ENCODE peak calls at places on chromosomes 12 and 14, in six cellular contexts. One of them, this sample, is unnamed.

GRCh38 chr12:32211066-32211768 is 104.6 kb downstream of the BICD1 start:
- DNase-seq in activated effector memory CD4-positive, alpha-beta T cell treated with anti-CD3 and anti-CD28 coated beads, Interleukin-2, amount 50 U/mL, for 16 hours: no peak
- DNase-seq in mesendoderm: no peak
- DNase-seq in NCI-H2029 treated with DMSO at 0.1 percent for 48 hours: no peak
- DNase-seq in AG09319: no peak
- DNase-seq in activated T-cell treated with anti-CD3 and anti-CD28 coated beads, Interleukin-2, amount 50 U/mL, for 72 hours: no peak
- DNase-seq in this sample: no peak

GRCh38 chr14:27573018-27573417 is 975.2 kb upstream of the NOVA1 start:
- DNase-seq in NCI-H2029 treated with DMSO at 0.1 percent for 48 hours: no peak
- DNase-seq in activated T-cell treated with anti-CD3 and anti-CD28 coated beads, Interleukin-2, amount 50 U/mL, for 72 hours: no peak
- DNase-seq in AG09319: no peak
- DNase-seq in mesendoderm: no peak
- DNase-seq in activated effector memory CD4-positive, alpha-beta T cell treated with anti-CD3 and anti-CD28 coated beads, Interleukin-2, amount 50 U/mL, for 16 hours: peak; percentile 58
- DNase-seq in this sample: no peak

GRCh38 chr14:99143793-99144192 is 128.2 kb downstream of the BCL11B start:
- DNase-seq in activated T-cell treated with anti-CD3 and anti-CD28 coated beads, Interleukin-2, amount 50 U/mL, for 72 hours: no peak
- DNase-seq in AG09319: no peak
- DNase-seq in NCI-H2029 treated with DMSO at 0.1 percent for 48 hours: no peak
- DNase-seq in mesendoderm: peak; percentile 98
- DNase-seq in activated effector memory CD4-positive, alpha-beta T cell treated with anti-CD3 and anti-CD28 coated beads, Interleukin-2, amount 50 U/mL, for 16 hours: no peak
- DNase-seq in this sample: peak; percentile 69

GRCh38 chr14:100297320-100298300 is 8.6 kb downstream of the SLC25A29 start:
- DNase-seq in activated effector memory CD4-positive, alpha-beta T cell treated with anti-CD3 and anti-CD28 coated beads, Interleukin-2, amount 50 U/mL, for 16 hours: no peak
- DNase-seq in AG09319: no peak
- DNase-seq in activated T-cell treated with anti-CD3 and anti-CD28 coated beads, Interleukin-2, amount 50 U/mL, for 72 hours: no peak
- DNase-seq in NCI-H2029 treated with DMSO at 0.1 percent for 48 hours: no peak
- DNase-seq in mesendoderm: no peak
- DNase-seq in this sample: no peak

GRCh38 chr12:9792961-9793617 is 32.4 kb upstream of the CD69 start:
- DNase-seq in NCI-H2029 treated with DMSO at 0.1 percent for 48 hours: no peak
- DNase-seq in mesendoderm: no peak
- DNase-seq in activated T-cell treated with anti-CD3 and anti-CD28 coated beads, Interleukin-2, amount 50 U/mL, for 72 hours: peak; percentile 45
- DNase-seq in AG09319: no peak
- DNase-seq in activated effector memory CD4-positive, alpha-beta T cell treated with anti-CD3 and anti-CD28 coated beads, Interleukin-2, amount 50 U/mL, for 16 hours: no peak
- DNase-seq in this sample: no peak

GRCh38 chr12:15540469-15540872 is 218.2 kb downstream of the PTPRO start:
- DNase-seq in mesendoderm: no peak
- DNase-seq in NCI-H2029 treated with DMSO at 0.1 percent for 48 hours: no peak
- DNase-seq in activated T-cell treated with anti-CD3 and anti-CD28 coated beads, Interleukin-2, amount 50 U/mL, for 72 hours: no peak
- DNase-seq in AG09319: peak; percentile 11
- DNase-seq in activated effector memory CD4-positive, alpha-beta T cell treated with anti-CD3 and anti-CD28 coated beads, Interleukin-2, amount 50 U/mL, for 16 hours: no peak
- DNase-seq in this sample: no peak

GRCh38 chr12:11716794-11717532 is 67.5 kb downstream of the ETV6 start:
- DNase-seq in activated T-cell treated with anti-CD3 and anti-CD28 coated beads, Interleukin-2, amount 50 U/mL, for 72 hours: no peak
- DNase-seq in NCI-H2029 treated with DMSO at 0.1 percent for 48 hours: no peak
- DNase-seq in AG09319: no peak
- DNase-seq in activated effector memory CD4-positive, alpha-beta T cell treated with anti-CD3 and anti-CD28 coated beads, Interleukin-2, amount 50 U/mL, for 16 hours: no peak
- DNase-seq in mesendoderm: no peak
- DNase-seq in this sample: no peak

GRCh38 chr12:106527356-106527755 is 55.4 kb upstream of the RFX4 start:
- DNase-seq in activated effector memory CD4-positive, alpha-beta T cell treated with anti-CD3 and anti-CD28 coated beads, Interleukin-2, amount 50 U/mL, for 16 hours: no peak
- DNase-seq in mesendoderm: peak; percentile 10
- DNase-seq in activated T-cell treated with anti-CD3 and anti-CD28 coated beads, Interleukin-2, amount 50 U/mL, for 72 hours: no peak
- DNase-seq in NCI-H2029 treated with DMSO at 0.1 percent for 48 hours: no peak
- DNase-seq in AG09319: no peak
- DNase-seq in this sample: no peak

GRCh38 chr12:25311501-25311900 is 60.8 kb upstream of the KRAS start:
- DNase-seq in mesendoderm: no peak
- DNase-seq in NCI-H2029 treated with DMSO at 0.1 percent for 48 hours: no peak
- DNase-seq in activated effector memory CD4-positive, alpha-beta T cell treated with anti-CD3 and anti-CD28 coated beads, Interleukin-2, amount 50 U/mL, for 16 hours: no peak
- DNase-seq in AG09319: no peak
- DNase-seq in activated T-cell treated with anti-CD3 and anti-CD28 coated beads, Interleukin-2, amount 50 U/mL, for 72 hours: no peak
- DNase-seq in this sample: no peak

GRCh38 chr14:65927871-65928270 is 515.3 kb downstream of the FUT8 start:
- DNase-seq in activated effector memory CD4-positive, alpha-beta T cell treated with anti-CD3 and anti-CD28 coated beads, Interleukin-2, amount 50 U/mL, for 16 hours: peak; percentile 87
- DNase-seq in NCI-H2029 treated with DMSO at 0.1 percent for 48 hours: peak; percentile 41
- DNase-seq in AG09319: no peak
- DNase-seq in mesendoderm: peak; percentile 85
- DNase-seq in activated T-cell treated with anti-CD3 and anti-CD28 coated beads, Interleukin-2, amount 50 U/mL, for 72 hours: peak; percentile 83
- DNase-seq in this sample: no peak

GRCh38 chr12:64997858-64998257 is 123.2 kb downstream of the WIF1 start:
- DNase-seq in NCI-H2029 treated with DMSO at 0.1 percent for 48 hours: no peak
- DNase-seq in AG09319: no peak
- DNase-seq in activated effector memory CD4-positive, alpha-beta T cell treated with anti-CD3 and anti-CD28 coated beads, Interleukin-2, amount 50 U/mL, for 16 hours: no peak
- DNase-seq in activated T-cell treated with anti-CD3 and anti-CD28 coated beads, Interleukin-2, amount 50 U/mL, for 72 hours: no peak
- DNase-seq in mesendoderm: no peak
- DNase-seq in this sample: no peak

GRCh38 chr14:37417151-37417550 is 177.9 kb downstream of the FOXA1 start:
- DNase-seq in activated effector memory CD4-positive, alpha-beta T cell treated with anti-CD3 and anti-CD28 coated beads, Interleukin-2, amount 50 U/mL, for 16 hours: no peak
- DNase-seq in NCI-H2029 treated with DMSO at 0.1 percent for 48 hours: no peak
- DNase-seq in mesendoderm: no peak
- DNase-seq in activated T-cell treated with anti-CD3 and anti-CD28 coated beads, Interleukin-2, amount 50 U/mL, for 72 hours: no peak
- DNase-seq in AG09319: no peak
- DNase-seq in this sample: no peak

GRCh38 chr12:81212996-81213696 is 135.3 kb downstream of the ACSS3 start:
- DNase-seq in NCI-H2029 treated with DMSO at 0.1 percent for 48 hours: no peak
- DNase-seq in activated effector memory CD4-positive, alpha-beta T cell treated with anti-CD3 and anti-CD28 coated beads, Interleukin-2, amount 50 U/mL, for 16 hours: no peak
- DNase-seq in mesendoderm: no peak
- DNase-seq in activated T-cell treated with anti-CD3 and anti-CD28 coated beads, Interleukin-2, amount 50 U/mL, for 72 hours: no peak
- DNase-seq in AG09319: no peak
- DNase-seq in this sample: no peak

GRCh38 chr12:45913631-45914030 is 76.7 kb downstream of the SCAF11 start:
- DNase-seq in AG09319: no peak
- DNase-seq in activated T-cell treated with anti-CD3 and anti-CD28 coated beads, Interleukin-2, amount 50 U/mL, for 72 hours: no peak
- DNase-seq in activated effector memory CD4-positive, alpha-beta T cell treated with anti-CD3 and anti-CD28 coated beads, Interleukin-2, amount 50 U/mL, for 16 hours: no peak
- DNase-seq in NCI-H2029 treated with DMSO at 0.1 percent for 48 hours: no peak
- DNase-seq in mesendoderm: no peak
- DNase-seq in this sample: no peak

GRCh38 chr12:27780612-27781408 is 774 bp upstream of the MANSC4 start:
- DNase-seq in mesendoderm: peak; percentile 66
- DNase-seq in AG09319: no peak
- DNase-seq in activated T-cell treated with anti-CD3 and anti-CD28 coated beads, Interleukin-2, amount 50 U/mL, for 72 hours: peak; percentile 14
- DNase-seq in NCI-H2029 treated with DMSO at 0.1 percent for 48 hours: peak; percentile 41
- DNase-seq in activated effector memory CD4-positive, alpha-beta T cell treated with anti-CD3 and anti-CD28 coated beads, Interleukin-2, amount 50 U/mL, for 16 hours: no peak
- DNase-seq in this sample: peak; percentile 99

GRCh38 chr12:83086023-83086422 is 399.3 kb downstream of the TMTC2 start:
- DNase-seq in AG09319: no peak
- DNase-seq in mesendoderm: no peak
- DNase-seq in NCI-H2029 treated with DMSO at 0.1 percent for 48 hours: no peak
- DNase-seq in activated effector memory CD4-positive, alpha-beta T cell treated with anti-CD3 and anti-CD28 coated beads, Interleukin-2, amount 50 U/mL, for 16 hours: no peak
- DNase-seq in activated T-cell treated with anti-CD3 and anti-CD28 coated beads, Interleukin-2, amount 50 U/mL, for 72 hours: no peak
- DNase-seq in this sample: no peak

GRCh38 chr12:71371132-71371531 is 68.5 kb upstream of the LGR5 start:
- DNase-seq in activated T-cell treated with anti-CD3 and anti-CD28 coated beads, Interleukin-2, amount 50 U/mL, for 72 hours: no peak
- DNase-seq in NCI-H2029 treated with DMSO at 0.1 percent for 48 hours: no peak
- DNase-seq in activated effector memory CD4-positive, alpha-beta T cell treated with anti-CD3 and anti-CD28 coated beads, Interleukin-2, amount 50 U/mL, for 16 hours: no peak
- DNase-seq in mesendoderm: peak; percentile 28
- DNase-seq in AG09319: no peak
- DNase-seq in this sample: no peak

GRCh38 chr12:88782357-88782756 is 202.1 kb upstream of the KITLG start:
- DNase-seq in activated T-cell treated with anti-CD3 and anti-CD28 coated beads, Interleukin-2, amount 50 U/mL, for 72 hours: no peak
- DNase-seq in activated effector memory CD4-positive, alpha-beta T cell treated with anti-CD3 and anti-CD28 coated beads, Interleukin-2, amount 50 U/mL, for 16 hours: no peak
- DNase-seq in NCI-H2029 treated with DMSO at 0.1 percent for 48 hours: no peak
- DNase-seq in AG09319: no peak
- DNase-seq in mesendoderm: no peak
- DNase-seq in this sample: no peak

GRCh38 chr12:42385341-42385841 is 59.4 kb downstream of the PPHLN1 start:
- DNase-seq in mesendoderm: no peak
- DNase-seq in activated effector memory CD4-positive, alpha-beta T cell treated with anti-CD3 and anti-CD28 coated beads, Interleukin-2, amount 50 U/mL, for 16 hours: no peak
- DNase-seq in activated T-cell treated with anti-CD3 and anti-CD28 coated beads, Interleukin-2, amount 50 U/mL, for 72 hours: no peak
- DNase-seq in NCI-H2029 treated with DMSO at 0.1 percent for 48 hours: no peak
- DNase-seq in AG09319: no peak
- DNase-seq in this sample: no peak

GRCh38 chr12:40058721-40059190 is 47.1 kb downstream of the SLC2A13 start:
- DNase-seq in mesendoderm: no peak
- DNase-seq in AG09319: no peak
- DNase-seq in activated effector memory CD4-positive, alpha-beta T cell treated with anti-CD3 and anti-CD28 coated beads, Interleukin-2, amount 50 U/mL, for 16 hours: no peak
- DNase-seq in activated T-cell treated with anti-CD3 and anti-CD28 coated beads, Interleukin-2, amount 50 U/mL, for 72 hours: no peak
- DNase-seq in NCI-H2029 treated with DMSO at 0.1 percent for 48 hours: no peak
- DNase-seq in this sample: peak; percentile 16

GRCh38 chr12:105337391-105337790 is 6.9 kb downstream of the C12orf75 start:
- DNase-seq in NCI-H2029 treated with DMSO at 0.1 percent for 48 hours: no peak
- DNase-seq in activated T-cell treated with anti-CD3 and anti-CD28 coated beads, Interleukin-2, amount 50 U/mL, for 72 hours: no peak
- DNase-seq in mesendoderm: peak; percentile 52
- DNase-seq in AG09319: no peak
- DNase-seq in activated effector memory CD4-positive, alpha-beta T cell treated with anti-CD3 and anti-CD28 coated beads, Interleukin-2, amount 50 U/mL, for 16 hours: no peak
- DNase-seq in this sample: no peak

GRCh38 chr12:125125271-125125670 is 60.0 kb downstream of the AACS start:
- DNase-seq in activated effector memory CD4-positive, alpha-beta T cell treated with anti-CD3 and anti-CD28 coated beads, Interleukin-2, amount 50 U/mL, for 16 hours: no peak
- DNase-seq in NCI-H2029 treated with DMSO at 0.1 percent for 48 hours: no peak
- DNase-seq in activated T-cell treated with anti-CD3 and anti-CD28 coated beads, Interleukin-2, amount 50 U/mL, for 72 hours: no peak
- DNase-seq in AG09319: no peak
- DNase-seq in mesendoderm: no peak
- DNase-seq in this sample: no peak

GRCh38 chr14:52007637-52008036 is 18.3 kb downstream of the RTRAF start:
- DNase-seq in NCI-H2029 treated with DMSO at 0.1 percent for 48 hours: no peak
- DNase-seq in mesendoderm: no peak
- DNase-seq in activated effector memory CD4-positive, alpha-beta T cell treated with anti-CD3 and anti-CD28 coated beads, Interleukin-2, amount 50 U/mL, for 16 hours: no peak
- DNase-seq in AG09319: no peak
- DNase-seq in activated T-cell treated with anti-CD3 and anti-CD28 coated beads, Interleukin-2, amount 50 U/mL, for 72 hours: no peak
- DNase-seq in this sample: no peak

GRCh38 chr14:104301731-104302460 is 163.5 kb downstream of the KIF26A start:
- DNase-seq in mesendoderm: no peak
- DNase-seq in NCI-H2029 treated with DMSO at 0.1 percent for 48 hours: no peak
- DNase-seq in activated effector memory CD4-positive, alpha-beta T cell treated with anti-CD3 and anti-CD28 coated beads, Interleukin-2, amount 50 U/mL, for 16 hours: no peak
- DNase-seq in AG09319: no peak
- DNase-seq in activated T-cell treated with anti-CD3 and anti-CD28 coated beads, Interleukin-2, amount 50 U/mL, for 72 hours: no peak
- DNase-seq in this sample: no peak

GRCh38 chr14:50999726-51000125 is 55.4 kb upstream of the PYGL start:
- DNase-seq in AG09319: no peak
- DNase-seq in NCI-H2029 treated with DMSO at 0.1 percent for 48 hours: no peak
- DNase-seq in mesendoderm: no peak
- DNase-seq in activated T-cell treated with anti-CD3 and anti-CD28 coated beads, Interleukin-2, amount 50 U/mL, for 72 hours: no peak
- DNase-seq in activated effector memory CD4-positive, alpha-beta T cell treated with anti-CD3 and anti-CD28 coated beads, Interleukin-2, amount 50 U/mL, for 16 hours: no peak
- DNase-seq in this sample: no peak

GRCh38 chr12:41288188-41288811 is 100.2 kb downstream of the PDZRN4 start:
- DNase-seq in AG09319: no peak
- DNase-seq in activated T-cell treated with anti-CD3 and anti-CD28 coated beads, Interleukin-2, amount 50 U/mL, for 72 hours: no peak
- DNase-seq in mesendoderm: no peak
- DNase-seq in activated effector memory CD4-positive, alpha-beta T cell treated with anti-CD3 and anti-CD28 coated beads, Interleukin-2, amount 50 U/mL, for 16 hours: no peak
- DNase-seq in NCI-H2029 treated with DMSO at 0.1 percent for 48 hours: peak; percentile 87
- DNase-seq in this sample: peak; percentile 100

GRCh38 chr14:91338369-91338768 is 79.3 kb downstream of the CCDC88C start:
- DNase-seq in mesendoderm: no peak
- DNase-seq in activated T-cell treated with anti-CD3 and anti-CD28 coated beads, Interleukin-2, amount 50 U/mL, for 72 hours: no peak
- DNase-seq in AG09319: no peak
- DNase-seq in activated effector memory CD4-positive, alpha-beta T cell treated with anti-CD3 and anti-CD28 coated beads, Interleukin-2, amount 50 U/mL, for 16 hours: no peak
- DNase-seq in NCI-H2029 treated with DMSO at 0.1 percent for 48 hours: no peak
- DNase-seq in this sample: no peak

GRCh38 chr12:11397366-11397765 is 2.0 kb upstream of the PRB2 start:
- DNase-seq in AG09319: no peak
- DNase-seq in activated effector memory CD4-positive, alpha-beta T cell treated with anti-CD3 and anti-CD28 coated beads, Interleukin-2, amount 50 U/mL, for 16 hours: no peak
- DNase-seq in activated T-cell treated with anti-CD3 and anti-CD28 coated beads, Interleukin-2, amount 50 U/mL, for 72 hours: no peak
- DNase-seq in mesendoderm: peak; percentile 82
- DNase-seq in NCI-H2029 treated with DMSO at 0.1 percent for 48 hours: no peak
- DNase-seq in this sample: no peak

GRCh38 chr12:111411187-111411764 is 5.6 kb downstream of the SH2B3 start:
- DNase-seq in activated effector memory CD4-positive, alpha-beta T cell treated with anti-CD3 and anti-CD28 coated beads, Interleukin-2, amount 50 U/mL, for 16 hours: no peak
- DNase-seq in NCI-H2029 treated with DMSO at 0.1 percent for 48 hours: no peak
- DNase-seq in mesendoderm: no peak
- DNase-seq in activated T-cell treated with anti-CD3 and anti-CD28 coated beads, Interleukin-2, amount 50 U/mL, for 72 hours: no peak
- DNase-seq in AG09319: no peak
- DNase-seq in this sample: no peak

GRCh38 chr12:128259556-128260070 is 7.4 kb upstream of the TMEM132C start:
- DNase-seq in AG09319: no peak
- DNase-seq in activated T-cell treated with anti-CD3 and anti-CD28 coated beads, Interleukin-2, amount 50 U/mL, for 72 hours: peak; percentile 6
- DNase-seq in activated effector memory CD4-positive, alpha-beta T cell treated with anti-CD3 and anti-CD28 coated beads, Interleukin-2, amount 50 U/mL, for 16 hours: no peak
- DNase-seq in mesendoderm: peak; percentile 60
- DNase-seq in NCI-H2029 treated with DMSO at 0.1 percent for 48 hours: peak; percentile 29
- DNase-seq in this sample: peak; percentile 29

GRCh38 chr14:55333785-55334485 is 62.7 kb downstream of the FBXO34 start:
- DNase-seq in activated T-cell treated with anti-CD3 and anti-CD28 coated beads, Interleukin-2, amount 50 U/mL, for 72 hours: no peak
- DNase-seq in AG09319: no peak
- DNase-seq in NCI-H2029 treated with DMSO at 0.1 percent for 48 hours: no peak
- DNase-seq in activated effector memory CD4-positive, alpha-beta T cell treated with anti-CD3 and anti-CD28 coated beads, Interleukin-2, amount 50 U/mL, for 16 hours: no peak
- DNase-seq in mesendoderm: peak; percentile 33
- DNase-seq in this sample: no peak

GRCh38 chr14:78752789-78753188 is 582.6 kb downstream of the NRXN3 start:
- DNase-seq in AG09319: no peak
- DNase-seq in activated T-cell treated with anti-CD3 and anti-CD28 coated beads, Interleukin-2, amount 50 U/mL, for 72 hours: no peak
- DNase-seq in NCI-H2029 treated with DMSO at 0.1 percent for 48 hours: no peak
- DNase-seq in activated effector memory CD4-positive, alpha-beta T cell treated with anti-CD3 and anti-CD28 coated beads, Interleukin-2, amount 50 U/mL, for 16 hours: no peak
- DNase-seq in mesendoderm: no peak
- DNase-seq in this sample: no peak

GRCh38 chr12:108295631-108296030 is 43.5 kb downstream of the CMKLR1 start:
- DNase-seq in activated T-cell treated with anti-CD3 and anti-CD28 coated beads, Interleukin-2, amount 50 U/mL, for 72 hours: no peak
- DNase-seq in activated effector memory CD4-positive, alpha-beta T cell treated with anti-CD3 and anti-CD28 coated beads, Interleukin-2, amount 50 U/mL, for 16 hours: no peak
- DNase-seq in AG09319: no peak
- DNase-seq in mesendoderm: no peak
- DNase-seq in NCI-H2029 treated with DMSO at 0.1 percent for 48 hours: no peak
- DNase-seq in this sample: no peak

GRCh38 chr12:132391326-132392041 is 62.1 kb upstream of the GALNT9 start:
- DNase-seq in NCI-H2029 treated with DMSO at 0.1 percent for 48 hours: no peak
- DNase-seq in mesendoderm: no peak
- DNase-seq in activated T-cell treated with anti-CD3 and anti-CD28 coated beads, Interleukin-2, amount 50 U/mL, for 72 hours: no peak
- DNase-seq in AG09319: no peak
- DNase-seq in activated effector memory CD4-positive, alpha-beta T cell treated with anti-CD3 and anti-CD28 coated beads, Interleukin-2, amount 50 U/mL, for 16 hours: peak; percentile 50
- DNase-seq in this sample: no peak

GRCh38 chr14:39034481-39035296 is 68.3 kb downstream of the SEC23A start:
- DNase-seq in NCI-H2029 treated with DMSO at 0.1 percent for 48 hours: no peak
- DNase-seq in activated T-cell treated with anti-CD3 and anti-CD28 coated beads, Interleukin-2, amount 50 U/mL, for 72 hours: no peak
- DNase-seq in AG09319: no peak
- DNase-seq in mesendoderm: peak; percentile 37
- DNase-seq in activated effector memory CD4-positive, alpha-beta T cell treated with anti-CD3 and anti-CD28 coated beads, Interleukin-2, amount 50 U/mL, for 16 hours: no peak
- DNase-seq in this sample: peak; percentile 58

GRCh38 chr12:49503674-49504180 is 35.1 kb upstream of the KCNH3 start:
- DNase-seq in activated T-cell treated with anti-CD3 and anti-CD28 coated beads, Interleukin-2, amount 50 U/mL, for 72 hours: no peak
- DNase-seq in NCI-H2029 treated with DMSO at 0.1 percent for 48 hours: peak; percentile 43
- DNase-seq in activated effector memory CD4-positive, alpha-beta T cell treated with anti-CD3 and anti-CD28 coated beads, Interleukin-2, amount 50 U/mL, for 16 hours: no peak
- DNase-seq in AG09319: no peak
- DNase-seq in mesendoderm: peak; percentile 20
- DNase-seq in this sample: no peak

GRCh38 chr12:67040861-67041137 is 228.4 kb upstream of the CAND1 start:
- DNase-seq in NCI-H2029 treated with DMSO at 0.1 percent for 48 hours: no peak
- DNase-seq in activated effector memory CD4-positive, alpha-beta T cell treated with anti-CD3 and anti-CD28 coated beads, Interleukin-2, amount 50 U/mL, for 16 hours: no peak
- DNase-seq in activated T-cell treated with anti-CD3 and anti-CD28 coated beads, Interleukin-2, amount 50 U/mL, for 72 hours: no peak
- DNase-seq in AG09319: no peak
- DNase-seq in mesendoderm: no peak
- DNase-seq in this sample: no peak

This sample was measured in NCI-H2171 treated with DMSO at 0.1 percent for 48 hours.